ENCODE peak calls at places on chromosome 13, in ten cellular contexts. S is fibroblast of lung, Z is PC-9, A is upper lobe of right lung, R is lung, J is A673, I is H1, H is lower lobe of right lung, X is DND-41, Y is spleen. M is an unnamed sample. For H3K27me3, the result is how much of the 10 kb centered on the place peaks cover.

GRCh38 chr13:88979465-88980180 is 1308.5 kb downstream of the SLITRK5 start:
- DNase-seq in S (peak), Z (no peak), A (no peak), R (no peak), J (no peak), I (no peak), H (no peak), X (no peak), Y (no peak), M (no peak)

GRCh38 chr13:35164324-35164932 is 222.4 kb downstream of the NBEA start:
- DNase-seq in S (peak), Z (peak), A (no peak), R (no peak), J (peak), I (no peak), H (no peak), X (no peak), Y (no peak), M (no peak)

GRCh38 chr13:26629260-26629659 is 71.8 kb downstream of the WASF3 start:
- DNase-seq in S (no peak), Z (no peak), A (no peak), R (no peak), J (peak), I (no peak), H (no peak), X (no peak), Y (no peak), M (no peak)

GRCh38 chr13:22161871-22162270 is 491.0 kb downstream of the FGF9 start:
- DNase-seq in S (no peak), Z (no peak), A (no peak), R (no peak), J (no peak), I (no peak), H (no peak), X (no peak), Y (no peak), M (no peak)

GRCh38 chr13:40058757-40059236 is 403.3 kb downstream of the COG6 start:
- DNase-seq in S (peak), Z (no peak), A (no peak), R (no peak), J (no peak), I (no peak), H (no peak), X (no peak), Y (no peak), M (no peak)

GRCh38 chr13:29435125-29435911 is 160.2 kb downstream of the SLC7A1 start:
- DNase-seq in S (peak), Z (no peak), A (no peak), R (no peak), J (no peak), I (no peak), H (no peak), X (no peak), Y (no peak), M (no peak)

GRCh38 chr13:70375718-70376117 is 267.5 kb upstream of the KLHL1 start:
- DNase-seq in S (no peak), Z (peak), A (no peak), R (no peak), J (peak), I (no peak), H (no peak), X (no peak), Y (no peak), M (no peak)

GRCh38 chr13:85508683-85509329 is 290.4 kb downstream of the SLITRK6 start:
- DNase-seq in S (peak), Z (no peak), A (no peak), R (no peak), J (peak), I (peak), H (no peak), X (no peak), Y (peak), M (no peak)

GRCh38 chr13:96967248-96967745 is 27.0 kb downstream of the OXGR1 start:
- DNase-seq in S (no peak), Z (no peak), A (no peak), R (no peak), J (no peak), I (no peak), H (no peak), X (no peak), Y (no peak), M (no peak)

GRCh38 chr13:84118845-84119409 is 236.7 kb upstream of the SLITRK1 start:
- DNase-seq in S (no peak), Z (no peak), A (no peak), R (no peak), J (peak), I (no peak), H (no peak), X (no peak), Y (no peak), M (no peak)

GRCh38 chr13:24159362-24159761 is 1.2 kb upstream of the SPATA13 start:
- DNase-seq in S (no peak), Z (no peak), A (no peak), R (no peak), J (no peak), I (no peak), H (no peak), X (no peak), Y (no peak), M (no peak)

GRCh38 chr13:66265446-66265845 is 964.7 kb downstream of the PCDH9 start:
- DNase-seq in S (peak), Z (no peak), A (no peak), R (no peak), J (no peak), I (no peak), H (no peak), X (no peak), Y (no peak), M (no peak)
- H3K4me3 ChIP-seq in S (no peak), Z (no peak), A (no peak), R (no peak), J (no peak), I (no peak), H (no peak), X (no peak), Y (no peak), M (no peak)

GRCh38 chr13:91647361-91647970 is 249.0 kb downstream of the GPC5 start:
- DNase-seq in S (peak), Z (no peak), A (no peak), R (no peak), J (peak), I (peak), H (no peak), X (peak), Y (no peak), M (no peak)
- TF ChIP-seq CTCF in S (peak), Z (peak), A (peak), R (no peak), J (peak), I (peak), H (peak), X (peak), Y (no peak), M (peak)

GRCh38 chr13:99981115-99982020 is at the start of gene ZIC2:
- DNase-seq in S (peak), Z (peak), A (no peak), R (no peak), J (peak), I (peak), H (no peak), X (peak), Y (peak), M (no peak)

GRCh38 chr13:99984134-99984462 is 2.5 kb downstream of the ZIC2 start:
- DNase-seq in S (no peak), Z (no peak), A (no peak), R (no peak), J (peak), I (peak), H (no peak), X (no peak), Y (no peak), M (no peak)

GRCh38 chr13:99983401-99984133 is 2.0 kb downstream of the ZIC2 start:
- DNase-seq in S (no peak), Z (peak), A (no peak), R (no peak), J (peak), I (peak), H (no peak), X (no peak), Y (no peak), M (no peak)

GRCh38 chr13:99982021-99982740 is 597 bp downstream of the ZIC2 start:
- DNase-seq in S (peak), Z (no peak), A (no peak), R (no peak), J (peak), I (no peak), H (no peak), X (no peak), Y (peak), M (no peak)

GRCh38 chr13:99982741-99983400 is 1.3 kb downstream of the ZIC2 start:
- DNase-seq in S (no peak), Z (no peak), A (no peak), R (no peak), J (peak), I (peak), H (no peak), X (no peak), Y (no peak), M (no peak)
- H3K27me3 ChIP-seq in S (half or more), Z (under half), A (half or more), R (under half), J (under half), I (under half), H (half or more), X (under half), Y (half or more), M (half or more)

GRCh38 chr13:111145071-111145470 is 30.0 kb downstream of the ARHGEF7 start:
- DNase-seq in S (no peak), Z (no peak), A (no peak), R (no peak), J (no peak), I (no peak), H (no peak), X (no peak), Y (no peak), M (no peak)

GRCh38 chr13:111145506-111145905 is 30.4 kb downstream of the ARHGEF7 start:
- DNase-seq in S (no peak), Z (no peak), A (no peak), R (no peak), J (no peak), I (no peak), H (no peak), X (no peak), Y (no peak), M (no peak)

GRCh38 chr13:111142472-111142871 is 27.4 kb downstream of the ARHGEF7 start:
- DNase-seq in S (no peak), Z (no peak), A (no peak), R (no peak), J (no peak), I (no peak), H (no peak), X (no peak), Y (no peak), M (no peak)

GRCh38 chr13:111140562-111141105 is 25.5 kb downstream of the ARHGEF7 start:
- DNase-seq in S (no peak), Z (no peak), A (no peak), R (no peak), J (no peak), I (no peak), H (no peak), X (no peak), Y (no peak), M (no peak)

GRCh38 chr13:111143875-111144540 is 28.9 kb downstream of the ARHGEF7 start:
- DNase-seq in S (no peak), Z (no peak), A (no peak), R (no peak), J (no peak), I (no peak), H (no peak), X (no peak), Y (no peak), M (no peak)
- H3K4me3 ChIP-seq in S (no peak), Z (no peak), A (no peak), R (no peak), J (no peak), I (no peak), H (no peak), X (no peak), Y (no peak), M (no peak)

DNA sequence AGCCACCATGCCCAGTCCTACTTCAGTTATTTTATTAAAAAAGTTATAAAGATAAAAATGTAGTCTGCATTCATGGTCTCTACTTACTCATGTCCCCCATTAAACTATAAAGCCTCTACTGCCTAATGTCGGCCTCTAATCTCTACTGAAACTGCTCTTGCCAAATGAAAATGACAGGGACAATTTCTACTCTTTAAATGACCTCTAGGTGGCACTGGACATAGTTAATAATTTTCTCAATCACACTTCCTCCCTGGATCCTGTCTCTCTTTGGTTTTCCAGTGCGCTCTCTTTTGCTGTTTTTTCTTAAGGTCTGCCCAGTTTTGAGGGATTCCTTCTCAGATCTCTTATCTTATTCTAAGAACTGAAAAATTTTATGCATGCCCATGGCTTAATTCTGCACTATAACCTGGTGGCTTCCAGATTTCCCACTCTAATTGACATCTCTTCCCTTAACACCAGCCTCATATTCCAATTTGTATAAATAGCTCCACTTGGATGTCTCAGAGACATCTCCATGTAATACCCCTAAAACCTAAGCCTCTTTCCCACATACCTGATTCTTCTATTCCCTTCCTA is 54.3 kb downstream of the MTMR6 start:
- DNase-seq in S (peak), Z (no peak), A (no peak), R (no peak), J (peak), I (no peak), H (no peak), X (no peak), Y (no peak), M (no peak)
- TF ChIP-seq CTCF in S (peak), Z (peak), A (peak), R (no peak), J (peak), I (peak), H (peak), X (peak), Y (peak), M (peak)

GRCh38 chr13:114311908-114312307 is 2.4 kb upstream of the CHAMP1 start:
- DNase-seq in S (no peak), Z (no peak), A (no peak), R (no peak), J (peak), I (no peak), H (no peak), X (no peak), Y (no peak), M (no peak)
- H3K27me3 ChIP-seq in S (under half), Z (under half), A (under half), R (under half), J (under half), I (under half), H (under half), X (under half), Y (under half), M (under half)

GRCh38 chr13:46171223-46171622 is 10.8 kb downstream of the LCP1 start:
- DNase-seq in S (no peak), Z (no peak), A (no peak), R (no peak), J (no peak), I (no peak), H (no peak), X (no peak), Y (no peak), M (no peak)
- H3K4me3 ChIP-seq in S (no peak), Z (no peak), A (no peak), R (no peak), J (no peak), I (no peak), H (no peak), X (no peak), Y (peak), M (no peak)

GRCh38 chr13:113034451-113035208 is 65.6 kb downstream of the MCF2L start:
- DNase-seq in S (peak), Z (peak), A (no peak), R (peak), J (peak), I (peak), H (no peak), X (no peak), Y (no peak), M (no peak)
- TF ChIP-seq CTCF in S (peak), Z (peak), A (peak), R (peak), J (peak), I (peak), H (peak), X (peak), Y (peak), M (peak)